ENCODE peak calls at places on chromosomes 6 and 20, in six cellular contexts. S, T, D, P, Y and R are unnamed samples.

GRCh38 chr6:49801525-49801924 is 14.4 kb upstream of the PGK2 start:
- DNase-seq in S (no peak), T (no peak), D (no peak), P (no peak), Y (no peak), R (no peak)

GRCh38 chr6:19525673-19526072 is 311.5 kb upstream of the ID4 start:
- DNase-seq in S (no peak), T (no peak), D (no peak), P (no peak), Y (no peak), R (no peak)

GRCh38 chr6:3319801-3320200 is 61.1 kb downstream of the PSMG4 start:
- DNase-seq in S (no peak), T (no peak), D (no peak), P (no peak), Y (no peak), R (no peak)

GRCh38 chr20:59141818-59142581 is 21.6 kb upstream of the ZNF831 start:
- DNase-seq in S (no peak), T (peak; percentile 2), D (peak; percentile 16), P (peak; percentile 34), Y (peak; percentile 28), R (no peak)

GRCh38 chr6:125587624-125588023 is 161.8 kb upstream of the HEY2 start:
- DNase-seq in S (no peak), T (no peak), D (no peak), P (no peak), Y (peak; percentile 38), R (no peak)

GRCh38 chr20:34907616-34908469 is 31.4 kb downstream of the ACSS2 start:
- DNase-seq in S (peak; percentile 26), T (peak; percentile 92), D (peak; percentile 74), P (no peak), Y (no peak), R (no peak)

GRCh38 chr6:158828807-158829206 is 9.6 kb upstream of the EZR start:
- DNase-seq in S (no peak), T (no peak), D (no peak), P (no peak), Y (no peak), R (no peak)

GRCh38 chr20:47353697-47354387 is 2.7 kb downstream of the ZMYND8 start:
- DNase-seq in S (no peak), T (no peak), D (no peak), P (no peak), Y (peak; percentile 56), R (no peak)

GRCh38 chr6:56690519-56691200 is 48.0 kb upstream of the DST start:
- DNase-seq in S (peak; percentile 76), T (peak; percentile 81), D (no peak), P (no peak), Y (no peak), R (no peak)

GRCh38 chr20:32336918-32337347 is 21.2 kb upstream of the ASXL1 start:
- DNase-seq in S (peak; percentile 86), T (peak; percentile 54), D (peak; percentile 57), P (peak; percentile 33), Y (peak; percentile 55), R (no peak)

GRCh38 chr20:47274449-47275108 is 81.9 kb downstream of the ZMYND8 start:
- DNase-seq in S (peak; percentile 71), T (peak; percentile 97), D (peak; percentile 87), P (no peak), Y (peak; percentile 40), R (peak; percentile 87)

GRCh38 chr6:158684745-158685355 is 35.0 kb downstream of the SYTL3 start:
- DNase-seq in S (peak; percentile 33), T (no peak), D (no peak), P (no peak), Y (no peak), R (no peak)

GRCh38 chr6:27296106-27296783 is 15.8 kb downstream of the POM121L2 start:
- DNase-seq in S (no peak), T (peak; percentile 41), D (peak; percentile 79), P (peak; percentile 55), Y (peak; percentile 50), R (no peak)

GRCh38 chr6:121520337-121521163 is 85.1 kb downstream of the GJA1 start:
- DNase-seq in S (no peak), T (peak; percentile 89), D (peak; percentile 84), P (no peak), Y (no peak), R (no peak)

GRCh38 chr6:28349892-28350737 is at the start of gene ZKSCAN3:
- DNase-seq in S (peak; percentile 84), T (peak; percentile 73), D (peak; percentile 75), P (peak; percentile 81), Y (peak; percentile 89), R (peak; percentile 46)
- TF ChIP-seq BHLHE40 in S (peak; percentile 55), T (no peak), D (no peak), P (no peak), Y (no peak), R (peak; percentile 39)

GRCh38 chr6:147022041-147022440 is 182.2 kb upstream of the STXBP5 start:
- DNase-seq in S (no peak), T (peak; percentile 48), D (no peak), P (no peak), Y (no peak), R (no peak)
- TF ChIP-seq BHLHE40 in S (no peak), T (no peak), D (no peak), P (no peak), Y (no peak), R (no peak)

GRCh38 chr6:13795041-13795748 is 19.2 kb downstream of the MCUR1 start:
- DNase-seq in S (peak; percentile 73), T (peak; percentile 83), D (peak; percentile 72), P (peak; percentile 71), Y (peak; percentile 75), R (peak; percentile 71)
- TF ChIP-seq BHLHE40 in S (no peak), T (no peak), D (no peak), P (no peak), Y (no peak), R (no peak)

DNA sequence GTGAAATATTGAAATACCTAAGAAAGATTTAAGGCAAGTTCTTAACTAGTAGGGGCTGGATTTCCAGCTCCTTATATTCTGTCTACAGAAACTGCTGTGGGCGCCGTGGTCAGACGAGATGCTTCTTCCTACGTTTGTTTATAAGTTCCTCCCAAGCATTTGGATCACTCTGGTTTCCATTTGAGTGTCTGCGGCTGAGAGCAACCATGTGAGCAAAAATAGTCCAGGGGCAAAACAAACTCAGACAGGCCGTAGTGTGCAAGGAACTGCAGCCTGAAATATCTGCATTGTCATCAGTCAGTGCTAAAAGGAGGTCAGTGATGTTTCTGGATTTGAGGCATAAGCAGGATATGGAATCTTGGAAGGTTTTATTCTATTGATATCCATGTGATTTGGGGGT is 485.9 kb upstream of the JAG1 start:
- DNase-seq in S (no peak), T (peak; percentile 91), D (no peak), P (no peak), Y (no peak), R (peak; percentile 23)
- TF ChIP-seq BHLHE40 in S (no peak), T (peak; percentile 8), D (no peak), P (no peak), Y (no peak), R (peak; percentile 28)

DNA sequence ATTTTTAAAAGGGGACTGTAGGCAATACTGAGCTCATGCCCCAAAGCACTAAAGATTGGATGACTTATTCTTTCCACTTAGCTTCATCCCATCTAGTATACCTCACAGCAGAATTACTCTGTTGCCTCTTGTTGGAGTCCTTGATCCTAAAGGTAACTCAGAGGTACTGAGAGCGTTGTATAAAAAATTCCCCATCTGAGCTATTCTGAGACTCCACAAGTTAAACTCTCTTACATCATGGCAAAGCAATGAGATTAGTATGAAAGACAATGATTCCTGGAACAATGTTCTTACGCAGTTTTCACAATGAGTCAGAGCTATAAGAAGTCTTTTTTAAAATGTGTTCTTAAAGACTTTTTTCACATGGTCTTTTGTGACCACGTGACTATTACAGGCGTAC is 370.1 kb downstream of the ADGRB3 start:
- DNase-seq in S (no peak), T (no peak), D (peak; percentile 2), P (no peak), Y (no peak), R (no peak)
- TF ChIP-seq BHLHE40 in S (no peak), T (no peak), D (no peak), P (no peak), Y (no peak), R (no peak)

DNA sequence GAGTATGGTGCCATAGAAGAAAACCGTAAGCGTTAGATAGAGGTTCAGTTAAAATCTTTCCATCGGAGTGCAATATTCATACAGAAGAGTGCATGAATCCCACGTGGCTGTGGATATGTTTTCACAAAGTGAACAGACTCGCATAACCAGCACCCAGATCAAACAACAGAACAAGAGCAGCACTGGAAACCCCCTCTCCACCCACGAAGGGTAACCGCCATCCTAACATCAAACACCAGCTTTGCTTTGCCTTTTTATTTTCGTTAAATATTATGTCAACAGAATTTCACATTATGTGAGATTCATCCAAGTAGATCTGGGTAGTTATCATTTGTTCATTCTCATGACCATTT is 4.7 kb downstream of the GTSF1L start:
- DNase-seq in S (no peak), T (no peak), D (no peak), P (no peak), Y (no peak), R (no peak)
- TF ChIP-seq BHLHE40 in S (no peak), T (no peak), D (no peak), P (no peak), Y (no peak), R (no peak)

DNA sequence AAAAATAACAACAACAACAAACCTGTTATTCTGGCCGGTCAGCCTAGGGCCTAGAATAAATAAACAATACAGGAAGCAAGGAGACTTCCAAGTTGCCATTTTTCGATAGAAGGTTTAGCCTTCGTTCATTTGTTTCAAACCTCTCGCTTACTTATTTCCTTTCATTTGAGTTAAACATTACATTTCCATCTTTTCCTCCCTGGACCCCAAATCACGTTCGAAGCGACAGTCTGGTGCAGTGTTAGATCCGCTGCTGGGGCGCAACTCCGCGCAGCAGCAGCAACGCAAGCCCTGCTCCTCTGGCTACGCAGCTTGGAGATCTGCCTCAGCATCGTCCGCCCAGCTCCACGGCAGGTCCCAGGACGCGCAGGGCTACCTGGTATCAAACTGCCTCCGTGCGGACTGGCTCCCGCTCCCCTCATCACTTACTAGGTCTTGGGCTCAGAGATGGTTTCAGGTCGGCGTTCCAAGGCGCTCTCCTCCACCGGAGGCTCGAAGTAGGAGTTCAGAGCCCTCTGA is 543 bp downstream of the TDP2 start:
- DNase-seq in S (no peak), T (peak; percentile 35), D (no peak), P (peak; percentile 54), Y (peak; percentile 49), R (no peak)
- TF ChIP-seq BHLHE40 in S (no peak), T (no peak), D (no peak), P (no peak), Y (no peak), R (no peak)